ENCODE peak calls at places on chromosomes 5 and 9, in four cellular contexts. One of them, this sample, is unnamed.

GRCh38 chr5:1704676-1705075 is 95.0 kb downstream of the MRPL36 start:
- DNase-seq in lower lobe of right lung: no peak
- DNase-seq in ascending aorta: no peak
- DNase-seq in tibial artery: no peak
- DNase-seq in this sample: no peak

GRCh38 chr5:158045696-158046095 is 186.8 kb upstream of the CLINT1 start:
- DNase-seq in ascending aorta: no peak
- DNase-seq in tibial artery: no peak
- DNase-seq in lower lobe of right lung: no peak
- DNase-seq in this sample: no peak

GRCh38 chr9:82124090-82124489 is 135.5 kb downstream of the SPATA31D1 start:
- DNase-seq in lower lobe of right lung: no peak
- DNase-seq in ascending aorta: no peak
- DNase-seq in tibial artery: no peak
- DNase-seq in this sample: no peak

GRCh38 chr9:86892576-86892975 is 54.7 kb downstream of the GAS1 start:
- DNase-seq in tibial artery: no peak
- DNase-seq in lower lobe of right lung: no peak
- DNase-seq in ascending aorta: no peak
- DNase-seq in this sample: no peak

GRCh38 chr5:96408276-96408777 is 24.7 kb downstream of the PCSK1 start:
- DNase-seq in tibial artery: no peak
- DNase-seq in ascending aorta: no peak
- DNase-seq in lower lobe of right lung: no peak
- DNase-seq in this sample: no peak

GRCh38 chr5:21398511-21398910 is 1410.5 kb upstream of the CDH18 start:
- DNase-seq in ascending aorta: no peak
- DNase-seq in tibial artery: no peak
- DNase-seq in lower lobe of right lung: no peak
- DNase-seq in this sample: no peak

GRCh38 chr5:125483609-125484008 is 737.2 kb upstream of the ZNF608 start:
- DNase-seq in lower lobe of right lung: no peak
- DNase-seq in tibial artery: no peak
- DNase-seq in ascending aorta: no peak
- DNase-seq in this sample: no peak

GRCh38 chr9:134328341-134328840 is 2.1 kb downstream of the RXRA start:
- DNase-seq in ascending aorta: no peak
- DNase-seq in lower lobe of right lung: peak; percentile 54
- DNase-seq in tibial artery: no peak
- DNase-seq in this sample: no peak

GRCh38 chr5:80516826-80517225 is 28.9 kb downstream of the FAM151B start:
- DNase-seq in ascending aorta: no peak
- DNase-seq in tibial artery: no peak
- DNase-seq in lower lobe of right lung: no peak
- DNase-seq in this sample: no peak

GRCh38 chr9:93268551-93269314 is 84.8 kb downstream of the WNK2 start:
- DNase-seq in ascending aorta: peak; percentile 54
- DNase-seq in tibial artery: peak; percentile 8
- DNase-seq in lower lobe of right lung: peak; percentile 43
- DNase-seq in this sample: no peak

GRCh38 chr9:110141118-110141797 is 66.7 kb downstream of the C9orf152 start:
- DNase-seq in lower lobe of right lung: no peak
- DNase-seq in ascending aorta: peak; percentile 90
- DNase-seq in tibial artery: peak; percentile 80
- DNase-seq in this sample: peak; percentile 53

GRCh38 chr5:113266913-113267227 is 167.9 kb downstream of the TSSK1B start:
- DNase-seq in tibial artery: no peak
- DNase-seq in ascending aorta: no peak
- DNase-seq in lower lobe of right lung: no peak
- DNase-seq in this sample: no peak

GRCh38 chr5:24789631-24790354 is 145.0 kb upstream of the CDH10 start:
- DNase-seq in lower lobe of right lung: no peak
- DNase-seq in tibial artery: no peak
- DNase-seq in ascending aorta: no peak
- DNase-seq in this sample: no peak

GRCh38 chr9:91741529-91741928 is 208.5 kb downstream of the ROR2 start:
- DNase-seq in lower lobe of right lung: no peak
- DNase-seq in ascending aorta: no peak
- DNase-seq in tibial artery: no peak
- DNase-seq in this sample: no peak

GRCh38 chr5:73363911-73364730 is 84.5 kb downstream of the FOXD1 start:
- DNase-seq in tibial artery: no peak
- DNase-seq in lower lobe of right lung: no peak
- DNase-seq in ascending aorta: no peak
- DNase-seq in this sample: no peak

GRCh38 chr5:142783601-142784291 is 13.6 kb downstream of the ARHGAP26 start:
- DNase-seq in ascending aorta: peak; percentile 69
- DNase-seq in lower lobe of right lung: no peak
- DNase-seq in tibial artery: peak; percentile 51
- DNase-seq in this sample: no peak

GRCh38 chr5:172093965-172094364 is 87.5 kb upstream of the FBXW11 start:
- DNase-seq in tibial artery: no peak
- DNase-seq in lower lobe of right lung: no peak
- DNase-seq in ascending aorta: no peak
- DNase-seq in this sample: no peak

GRCh38 chr5:172096184-172096941 is 89.9 kb upstream of the FBXW11 start:
- DNase-seq in tibial artery: no peak
- DNase-seq in lower lobe of right lung: no peak
- DNase-seq in ascending aorta: no peak
- DNase-seq in this sample: no peak

GRCh38 chr5:172093559-172093958 is 87.1 kb upstream of the FBXW11 start:
- DNase-seq in lower lobe of right lung: no peak
- DNase-seq in tibial artery: no peak
- DNase-seq in ascending aorta: no peak
- DNase-seq in this sample: no peak

GRCh38 chr5:172097356-172097755 is 90.7 kb downstream of the STK10 start:
- DNase-seq in ascending aorta: no peak
- DNase-seq in lower lobe of right lung: no peak
- DNase-seq in tibial artery: no peak
- DNase-seq in this sample: no peak

GRCh38 chr5:172095368-172095960 is 89.0 kb upstream of the FBXW11 start:
- DNase-seq in tibial artery: no peak
- DNase-seq in ascending aorta: no peak
- DNase-seq in lower lobe of right lung: no peak
- DNase-seq in this sample: no peak
- TF ChIP-seq CTCF in tibial artery: no peak
- TF ChIP-seq CTCF in ascending aorta: no peak
- TF ChIP-seq CTCF in lower lobe of right lung: no peak
- TF ChIP-seq CTCF in this sample: no peak

DNA sequence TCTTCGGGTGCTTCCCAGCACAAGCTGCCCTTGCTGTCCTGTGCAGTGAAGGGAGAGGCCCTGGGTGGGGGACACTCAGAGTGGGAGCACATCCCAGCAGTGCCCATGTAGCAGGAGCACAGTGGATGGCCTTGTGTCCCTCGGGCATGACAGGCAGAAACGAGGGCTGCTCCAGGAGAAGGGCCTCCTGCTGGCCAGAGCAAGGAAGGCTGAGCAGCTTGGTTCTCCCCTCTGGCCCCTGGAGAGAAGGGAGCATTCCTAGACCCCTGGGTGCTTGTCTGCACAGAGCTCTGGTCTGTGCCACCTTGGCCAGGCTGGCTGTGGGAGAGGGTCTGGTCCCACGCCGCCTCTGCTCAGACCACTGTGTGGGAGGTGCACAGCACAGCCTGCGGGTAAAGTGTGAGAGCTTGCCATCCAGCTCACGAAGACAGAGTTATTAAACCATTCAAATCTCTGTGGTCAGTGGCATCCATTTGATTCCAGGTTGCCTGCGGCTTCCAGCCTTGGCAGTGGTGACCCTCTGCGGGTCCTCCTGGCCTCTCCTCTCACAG is 18.3 kb downstream of the FBXW5 start:
- DNase-seq in lower lobe of right lung: no peak
- DNase-seq in tibial artery: no peak
- DNase-seq in ascending aorta: no peak
- DNase-seq in this sample: no peak
- TF ChIP-seq CTCF in lower lobe of right lung: no peak
- TF ChIP-seq CTCF in tibial artery: no peak
- TF ChIP-seq CTCF in ascending aorta: no peak
- TF ChIP-seq CTCF in this sample: no peak

DNA sequence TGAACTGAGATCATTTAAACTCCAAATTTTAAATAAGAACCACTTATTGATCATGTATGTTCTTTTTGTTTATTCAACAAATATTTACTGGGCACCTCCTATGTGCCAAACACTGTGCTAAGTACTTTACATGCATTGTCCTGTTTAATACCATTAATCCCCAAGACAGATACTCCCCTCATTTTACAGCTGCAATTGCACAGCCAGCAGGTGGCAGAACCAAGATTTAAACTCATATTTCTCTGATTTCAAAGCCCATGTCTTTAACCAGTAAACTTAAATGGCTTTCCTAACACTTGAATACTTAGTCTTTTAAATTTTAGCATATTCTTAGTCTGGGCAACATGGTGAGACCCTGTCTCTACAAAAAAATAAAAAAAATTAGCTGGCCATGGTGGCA is 43.4 kb upstream of the KIAA1958 start:
- DNase-seq in tibial artery: no peak
- DNase-seq in lower lobe of right lung: no peak
- DNase-seq in ascending aorta: no peak
- DNase-seq in this sample: no peak
- TF ChIP-seq CTCF in tibial artery: peak; percentile 27
- TF ChIP-seq CTCF in lower lobe of right lung: peak; percentile 44
- TF ChIP-seq CTCF in ascending aorta: no peak
- TF ChIP-seq CTCF in this sample: no peak

GRCh38 chr5:67246546-67246945 is 49.9 kb upstream of the CD180 start:
- DNase-seq in ascending aorta: no peak
- DNase-seq in lower lobe of right lung: no peak
- DNase-seq in tibial artery: no peak
- DNase-seq in this sample: no peak

GRCh38 chr5:67244345-67244793 is 47.8 kb upstream of the CD180 start:
- DNase-seq in tibial artery: no peak
- DNase-seq in ascending aorta: no peak
- DNase-seq in lower lobe of right lung: no peak
- DNase-seq in this sample: no peak

GRCh38 chr5:67245259-67245846 is 48.8 kb upstream of the CD180 start:
- DNase-seq in tibial artery: no peak
- DNase-seq in ascending aorta: no peak
- DNase-seq in lower lobe of right lung: no peak
- DNase-seq in this sample: no peak

GRCh38 chr5:67243944-67244343 is 47.3 kb upstream of the CD180 start:
- DNase-seq in tibial artery: no peak
- DNase-seq in lower lobe of right lung: no peak
- DNase-seq in ascending aorta: no peak
- DNase-seq in this sample: no peak

DNA sequence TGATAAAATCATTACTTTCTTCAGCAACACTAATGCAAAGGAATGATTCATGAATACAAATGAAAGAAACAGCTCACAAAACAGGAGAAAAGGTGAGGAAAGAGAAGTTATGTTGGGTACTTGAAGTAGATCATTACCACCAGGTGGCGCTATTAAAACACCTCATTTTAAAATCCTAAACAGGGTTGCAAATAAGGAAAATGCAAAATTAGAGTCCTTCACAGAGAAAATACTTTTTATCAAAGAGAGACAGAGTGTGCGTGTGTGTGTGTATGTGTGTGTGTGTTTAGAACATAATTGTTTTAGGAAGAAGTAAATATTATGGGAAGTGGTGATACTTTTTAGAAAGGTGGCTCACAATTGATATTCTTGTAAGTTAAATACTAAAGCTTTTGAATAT is 49.5 kb upstream of the CD180 start:
- DNase-seq in lower lobe of right lung: no peak
- DNase-seq in tibial artery: no peak
- DNase-seq in ascending aorta: no peak
- DNase-seq in this sample: no peak
- TF ChIP-seq CTCF in lower lobe of right lung: peak; percentile 76
- TF ChIP-seq CTCF in tibial artery: peak; percentile 73
- TF ChIP-seq CTCF in ascending aorta: peak; percentile 59
- TF ChIP-seq CTCF in this sample: peak; percentile 41

GRCh38 chr9:104682642-104683041 is 11.7 kb upstream of the OR13D1 start:
- DNase-seq in ascending aorta: no peak
- DNase-seq in tibial artery: no peak
- DNase-seq in lower lobe of right lung: no peak
- DNase-seq in this sample: no peak
- TF ChIP-seq CTCF in ascending aorta: peak; percentile 14
- TF ChIP-seq CTCF in tibial artery: peak; percentile 26
- TF ChIP-seq CTCF in lower lobe of right lung: peak; percentile 34
- TF ChIP-seq CTCF in this sample: no peak

GRCh38 chr5:75325242-75325641 is 11.8 kb upstream of the HMGCR start:
- DNase-seq in lower lobe of right lung: no peak
- DNase-seq in ascending aorta: no peak
- DNase-seq in tibial artery: no peak
- DNase-seq in this sample: no peak
- TF ChIP-seq CTCF in lower lobe of right lung: no peak
- TF ChIP-seq CTCF in ascending aorta: no peak
- TF ChIP-seq CTCF in tibial artery: no peak
- TF ChIP-seq CTCF in this sample: no peak

GRCh38 chr5:175059687-175060194 is 335.4 kb downstream of the MSX2 start:
- DNase-seq in lower lobe of right lung: no peak
- DNase-seq in tibial artery: peak; percentile 24
- DNase-seq in ascending aorta: peak; percentile 78
- DNase-seq in this sample: no peak
- TF ChIP-seq CTCF in lower lobe of right lung: no peak
- TF ChIP-seq CTCF in tibial artery: no peak
- TF ChIP-seq CTCF in ascending aorta: no peak
- TF ChIP-seq CTCF in this sample: no peak

DNA sequence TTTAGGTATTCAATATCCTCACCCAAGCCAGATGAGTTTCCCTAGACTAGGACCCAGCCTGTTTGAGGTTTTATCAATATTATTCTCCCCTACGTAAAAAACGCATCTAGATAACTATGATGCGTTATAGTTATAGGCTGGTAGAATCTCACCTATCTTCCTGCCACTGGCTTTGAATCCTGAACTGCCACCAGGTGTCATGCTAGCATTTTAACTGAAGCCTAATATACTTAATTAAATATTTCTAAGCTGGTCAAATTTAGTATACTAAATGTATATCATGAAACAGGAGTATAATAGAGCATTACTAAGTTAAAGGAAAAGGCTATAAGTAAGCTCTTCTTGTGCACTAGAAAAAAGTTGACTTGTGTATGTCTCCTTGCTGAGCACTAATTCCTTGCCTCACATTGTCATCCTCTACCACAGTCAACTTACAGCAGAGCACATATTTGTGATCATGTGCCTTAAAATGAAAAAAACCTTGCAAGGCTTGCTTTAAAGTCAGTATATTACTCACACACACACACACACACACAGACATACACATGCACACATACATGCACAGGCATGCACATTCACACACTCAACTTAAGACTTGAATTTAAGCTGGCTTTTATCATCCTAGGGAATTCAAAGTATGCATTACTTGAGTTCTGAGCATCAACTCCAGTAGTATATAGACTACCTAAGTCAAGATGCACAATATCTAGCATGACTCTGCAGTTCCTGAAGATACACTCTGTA is 303.4 kb downstream of the ADGRV1 start:
- DNase-seq in ascending aorta: no peak
- DNase-seq in tibial artery: no peak
- DNase-seq in lower lobe of right lung: no peak
- DNase-seq in this sample: no peak
- TF ChIP-seq CTCF in ascending aorta: no peak
- TF ChIP-seq CTCF in tibial artery: no peak
- TF ChIP-seq CTCF in lower lobe of right lung: no peak
- TF ChIP-seq CTCF in this sample: no peak